ENCODE peak calls at places on chromosome 10, in four cellular contexts. P, B, A and W are unnamed samples.

GRCh38 chr10:32109603-32110002 is 53.4 kb upstream of the KIF5B start:
- DNase-seq in B (no peak), P (no peak), A (no peak), W (no peak)

GRCh38 chr10:68367121-68367520 is 34.4 kb upstream of the PBLD start:
- DNase-seq in A (no peak), B (no peak), P (no peak), W (no peak)

GRCh38 chr10:26543567-26544306 is 105.6 kb downstream of the APBB1IP start:
- DNase-seq in P (peak), A (no peak), B (no peak), W (no peak)

GRCh38 chr10:100043344-100043743 is 33.6 kb upstream of the DNMBP start:
- DNase-seq in A (no peak), B (no peak), P (no peak), W (no peak)

GRCh38 chr10:27088263-27089044 is 11.8 kb downstream of the ANKRD26 start:
- DNase-seq in A (no peak), B (no peak), P (no peak), W (no peak)

GRCh38 chr10:79070611-79071534 is 2.1 kb downstream of the ZMIZ1 start:
- DNase-seq in B (no peak), P (no peak), A (peak), W (peak)

GRCh38 chr10:24344279-24344678 is 135.3 kb downstream of the KIAA1217 start:
- DNase-seq in B (no peak), A (peak), P (no peak), W (no peak)

GRCh38 chr10:132572545-132572937 is 35.0 kb downstream of the INPP5A start:
- DNase-seq in A (peak), P (no peak), B (no peak), W (no peak)

GRCh38 chr10:49357895-49358294 is 38.0 kb downstream of the DRGX start:
- DNase-seq in B (no peak), A (no peak), P (no peak), W (no peak)

GRCh38 chr10:119494224-119495060 is 48.1 kb downstream of the RGS10 start:
- DNase-seq in P (no peak), A (peak), B (no peak), W (no peak)

GRCh38 chr10:6565588-6565987 is 14.5 kb downstream of the PRKCQ start:
- DNase-seq in B (no peak), A (no peak), P (no peak), W (no peak)

GRCh38 chr10:127920319-127921074 is 13.6 kb downstream of the PTPRE start:
- DNase-seq in P (no peak), A (no peak), B (no peak), W (no peak)

GRCh38 chr10:126160971-126161630 is 227.2 kb downstream of the ADAM12 start:
- DNase-seq in A (peak), B (no peak), P (no peak), W (no peak)
- TF ChIP-seq CTCF in A (peak), B (no peak), P (no peak), W (peak)

DNA sequence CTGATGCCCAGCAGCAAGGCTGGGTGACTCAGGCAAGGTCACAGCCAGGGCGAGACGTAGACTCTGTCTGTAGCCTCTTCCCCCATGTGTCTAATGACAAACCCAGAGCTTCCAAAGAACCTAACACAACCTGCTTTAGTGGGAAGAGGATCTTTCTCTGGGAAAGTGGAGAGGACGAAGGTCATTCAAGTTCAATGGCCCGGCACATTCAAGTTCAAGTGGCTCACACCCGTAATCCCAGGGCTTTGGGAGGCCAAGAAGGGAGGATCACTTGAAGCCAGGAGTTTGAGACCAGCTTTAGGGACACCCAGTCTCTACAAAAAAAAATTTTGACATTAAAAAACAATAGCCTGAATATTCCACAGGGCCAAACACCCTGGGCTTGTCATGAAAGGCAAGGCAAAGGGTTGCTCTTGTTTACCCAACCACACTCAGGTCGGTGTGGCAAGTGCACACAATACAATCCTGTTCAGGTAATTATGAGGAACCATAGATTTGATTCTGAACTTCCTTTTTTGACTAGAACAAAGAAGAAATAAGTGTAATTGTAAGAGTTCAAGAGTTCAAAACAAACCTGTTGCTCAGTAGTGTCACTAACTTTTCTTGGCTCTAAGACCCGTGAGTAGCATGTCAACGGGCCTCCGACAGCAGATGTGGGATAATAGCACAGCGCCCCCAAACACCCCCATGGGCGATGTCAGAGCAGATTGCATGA is 53.9 kb upstream of the KLF6 start:
- DNase-seq in A (no peak), P (no peak), B (no peak), W (no peak)
- TF ChIP-seq CTCF in A (no peak), P (no peak), B (no peak), W (no peak)

DNA sequence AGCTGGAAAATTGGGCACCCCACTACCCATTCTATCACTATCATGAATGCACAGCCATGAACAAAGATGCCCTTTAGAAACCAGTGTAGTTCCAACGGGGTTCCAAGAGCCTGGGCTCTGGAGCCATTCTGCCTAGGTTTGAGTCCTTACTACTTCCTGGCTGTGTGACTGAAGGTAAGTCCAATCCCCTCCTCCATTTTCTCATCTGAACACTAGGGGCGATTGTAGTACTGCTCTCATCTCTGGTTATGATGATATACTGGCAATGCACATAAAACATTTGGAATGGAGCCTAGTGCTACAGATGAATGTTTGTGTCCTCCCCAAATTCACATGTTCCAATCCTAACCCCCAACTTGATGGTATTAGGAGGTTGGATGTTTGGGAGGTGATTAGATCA is 28.1 kb upstream of the CDH23 start:
- DNase-seq in P (no peak), A (no peak), B (no peak), W (no peak)
- TF ChIP-seq CTCF in P (no peak), A (no peak), B (no peak), W (peak)

GRCh38 chr10:75234683-75235374 is 928 bp downstream of the COMTD1 start:
- DNase-seq in P (no peak), A (no peak), B (no peak), W (peak)
- TF ChIP-seq CTCF in P (peak), A (no peak), B (no peak), W (peak)

GRCh38 chr10:53315709-53316108 is 543.1 kb upstream of the MBL2 start:
- DNase-seq in B (no peak), P (no peak), A (peak), W (no peak)
- TF ChIP-seq CTCF in B (no peak), P (no peak), A (no peak), W (no peak)

GRCh38 chr10:102812213-102812876 is 24.9 kb downstream of the CYP17A1 start:
- DNase-seq in A (no peak), P (no peak), B (no peak), W (no peak)
- TF ChIP-seq CTCF in A (no peak), P (no peak), B (no peak), W (no peak)

GRCh38 chr10:97943294-97943693 is 87.1 kb downstream of the CRTAC1 start:
- DNase-seq in A (no peak), B (no peak), P (no peak), W (no peak)
- TF ChIP-seq CTCF in A (no peak), B (peak), P (no peak), W (no peak)

DNA sequence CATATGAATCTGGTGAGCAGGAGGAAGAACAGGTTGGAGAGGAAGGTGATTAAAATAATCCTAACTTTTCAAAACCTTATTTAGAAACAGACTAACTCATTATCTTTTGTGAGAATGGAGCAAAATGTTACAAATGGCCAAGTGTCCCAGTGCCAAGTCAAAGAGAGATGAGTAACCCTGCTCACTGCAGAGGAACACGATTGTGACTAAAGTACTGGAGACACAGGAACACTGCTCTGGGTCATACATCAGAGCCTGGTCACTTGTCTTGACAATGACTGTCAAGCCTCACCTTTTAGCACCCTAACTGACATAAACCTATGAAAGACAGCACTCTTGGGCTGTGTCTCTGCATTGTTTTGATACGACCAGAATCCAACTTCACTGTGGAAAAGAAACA is 108.8 kb downstream of the SGMS1 start:
- DNase-seq in B (no peak), A (no peak), P (no peak), W (no peak)
- TF ChIP-seq CTCF in B (no peak), A (no peak), P (no peak), W (no peak)